ENCODE peak calls at places on chromosomes 11 and 22, in four cellular contexts. R is mesenchymal stem cell, M is neural crest cell, A is substantia nigra. D is an unnamed sample.

GRCh38 chr11:35288817-35289541 is 130.4 kb downstream of the SLC1A2 start:
- DNase-seq in M (no peak), R (peak; percentile 85), A (no peak), D (no peak)

GRCh38 chr11:75286826-75287465 is 46.4 kb downstream of the TPBGL start:
- DNase-seq in R (no peak), A (no peak), M (no peak), D (no peak)

GRCh38 chr11:57473208-57473930 is 13.0 kb downstream of the RTN4RL2 start:
- DNase-seq in A (no peak), M (no peak), R (no peak), D (no peak)

GRCh38 chr11:44277097-44278090 is 32.5 kb downstream of the ALX4 start:
- DNase-seq in M (no peak), A (no peak), R (no peak), D (no peak)

GRCh38 chr11:102177974-102178631 is 67.9 kb downstream of the YAP1 start:
- DNase-seq in M (no peak), R (peak; percentile 97), A (no peak), D (no peak)

GRCh38 chr11:2768471-2769408 is 68.9 kb upstream of the KCNQ1OT1 start:
- DNase-seq in M (no peak), R (peak; percentile 89), A (no peak), D (no peak)

GRCh38 chr22:25760294-25760693 is 18.3 kb downstream of the MYO18B start:
- DNase-seq in M (no peak), R (no peak), A (no peak), D (no peak)

GRCh38 chr22:45925811-45926351 is 51.1 kb downstream of the WNT7B start:
- DNase-seq in A (no peak), M (no peak), R (no peak), D (no peak)

GRCh38 chr11:117328414-117329010 is 858 bp downstream of the CEP164 start:
- DNase-seq in R (peak; percentile 75), M (no peak), A (no peak), D (peak; percentile 18)